ENCODE peak calls at places on chromosomes 5 and 9, in ten cellular contexts. I is HS-5; G is AG09309; M is adrenal gland; Q is T-helper 17 cell; E is EL; B is renal cortical epithelial cell; D is stimulated activated CD8-positive, alpha-beta memory T cell treated with anti-CD3 and anti-CD28 coated beads, Interleukin-12 subunit alpha, Interleukin-12 subunit beta, amount 100 ng/mL, for 1 hour; N is mesendoderm; A is D341Med. V is an unnamed sample.

GRCh38 chr9:26483991-26484390 is 408.6 kb downstream of the CAAP1 start:
- DNase-seq in M (no peak), N (no peak), G (no peak), E (no peak), A (no peak), Q (no peak), B (no peak), I (no peak), D (no peak), V (no peak)

GRCh38 chr9:136943291-136944093 is 1.0 kb downstream of the FBXW5 start:
- DNase-seq in G (no peak), I (no peak), B (no peak), E (peak), N (peak), D (no peak), Q (no peak), M (peak), A (peak), V (no peak)

GRCh38 chr9:87722393-87722792 is 3.5 kb upstream of the CTSL start:
- DNase-seq in A (no peak), B (no peak), D (no peak), G (no peak), E (no peak), Q (no peak), I (no peak), N (no peak), M (no peak), V (no peak)

GRCh38 chr9:137318976-137319375 is 16.9 kb upstream of the NRARP start:
- DNase-seq in B (no peak), N (no peak), Q (no peak), A (no peak), I (no peak), D (no peak), G (no peak), E (no peak), M (no peak), V (no peak)

GRCh38 chr9:135284386-135285134 is 195.0 kb upstream of the PPP1R26 start:
- DNase-seq in B (no peak), N (no peak), E (no peak), D (no peak), Q (no peak), A (no peak), G (no peak), M (no peak), I (no peak), V (no peak)

GRCh38 chr5:22899341-22899740 is 46.2 kb upstream of the CDH12 start:
- DNase-seq in E (no peak), D (no peak), A (no peak), N (no peak), G (no peak), I (no peak), M (no peak), Q (no peak), B (no peak), V (no peak)

GRCh38 chr9:95147452-95147851 is 170.1 kb downstream of the FANCC start:
- DNase-seq in I (no peak), D (no peak), Q (no peak), G (no peak), A (no peak), E (no peak), N (no peak), M (no peak), B (peak), V (no peak)

GRCh38 chr9:6218099-6218502 is 2.5 kb downstream of the IL33 start:
- DNase-seq in E (no peak), G (no peak), N (peak), Q (no peak), M (no peak), D (no peak), B (peak), A (no peak), I (no peak), V (no peak)

GRCh38 chr5:143051244-143052058 is 281.3 kb downstream of the ARHGAP26 start:
- DNase-seq in A (no peak), M (no peak), G (peak), E (peak), B (peak), Q (no peak), N (peak), I (no peak), D (no peak), V (no peak)

GRCh38 chr9:126164796-126165525 is 161.7 kb upstream of the MVB12B start:
- DNase-seq in Q (no peak), M (no peak), E (no peak), D (no peak), A (no peak), B (no peak), I (no peak), G (no peak), N (no peak), V (no peak)

GRCh38 chr5:23318960-23319359 is 188.4 kb upstream of the PRDM9 start:
- DNase-seq in M (no peak), B (no peak), A (no peak), E (no peak), Q (no peak), G (no peak), D (no peak), N (no peak), I (no peak), V (no peak)

GRCh38 chr5:139414601-139415121 is 10.8 kb upstream of the SPATA24 start:
- DNase-seq in E (no peak), Q (no peak), B (no peak), A (no peak), D (no peak), N (no peak), G (no peak), I (no peak), M (peak), V (no peak)

GRCh38 chr5:102583663-102584062 is 84.9 kb upstream of the SLCO6A1 start:
- DNase-seq in G (no peak), N (no peak), I (peak), E (peak), Q (no peak), D (no peak), B (peak), M (no peak), A (peak), V (no peak)

GRCh38 chr9:120877276-120878034 is 467 bp upstream of the PHF19 start:
- DNase-seq in E (peak), D (no peak), M (peak), G (no peak), I (peak), Q (peak), A (peak), B (no peak), N (no peak), V (peak)

GRCh38 chr9:2493106-2493505 is 128.5 kb upstream of the VLDLR start:
- DNase-seq in B (no peak), D (no peak), G (no peak), N (no peak), Q (no peak), I (no peak), M (peak), E (no peak), A (no peak), V (no peak)

GRCh38 chr9:95565982-95566381 is 49.2 kb upstream of the PTCH1 start:
- DNase-seq in Q (no peak), B (no peak), I (no peak), G (no peak), N (no peak), M (no peak), E (no peak), D (no peak), A (no peak), V (no peak)

V was measured in mesothelial cell of epicardium.